ENCODE peak calls at places on chromosomes 1 and 21, in four cellular contexts. T is transverse colon, N is colonic mucosa, K is trophoblast cell. R is an unnamed sample.

GRCh38 chr21:38333290-38334272 is 76.8 kb downstream of the KCNJ15 start:
- DNase-seq in T (no peak), N (no peak), K (no peak), R (no peak)

GRCh38 chr21:33948951-33949444 is 33.4 kb upstream of the ATP5PO start:
- DNase-seq in T (no peak), N (no peak), K (no peak), R (no peak)

GRCh38 chr1:37147906-37148305 is 113.6 kb upstream of the GRIK3 start:
- DNase-seq in T (no peak), N (no peak), K (no peak), R (no peak)

GRCh38 chr1:36839485-36839884 is 194.8 kb downstream of the GRIK3 start:
- DNase-seq in T (no peak), N (no peak), K (no peak), R (no peak)

GRCh38 chr1:108572182-108572581 is 12.3 kb downstream of the EEIG2 start:
- DNase-seq in T (no peak), N (no peak), K (no peak), R (no peak)

GRCh38 chr1:213136190-213136917 is 85.3 kb downstream of the RPS6KC1 start:
- DNase-seq in T (peak; percentile 42), N (peak; percentile 50), K (peak; percentile 58), R (no peak)

GRCh38 chr21:35444391-35444790 is 395.3 kb upstream of the RUNX1 start:
- DNase-seq in T (no peak), N (no peak), K (no peak), R (no peak)

GRCh38 chr1:34787461-34788420 is 5.1 kb upstream of the GJA4 start:
- DNase-seq in T (no peak), N (no peak), K (no peak), R (no peak)

GRCh38 chr1:9615316-9616063 is 26.8 kb downstream of the TMEM201 start:
- DNase-seq in T (peak; percentile 37), N (peak; percentile 43), K (no peak), R (peak; percentile 34)

GRCh38 chr1:17513131-17513530 is 26.4 kb upstream of the ARHGEF10L start:
- DNase-seq in T (peak; percentile 76), N (peak; percentile 83), K (no peak), R (no peak)

GRCh38 chr1:201500670-201501120 is 6.2 kb downstream of the CSRP1 start:
- DNase-seq in T (no peak), N (no peak), K (no peak), R (no peak)

GRCh38 chr1:59506952-59507351 is 210.1 kb downstream of the FGGY start:
- DNase-seq in T (no peak), N (no peak), K (peak; percentile 11), R (no peak)

DNA sequence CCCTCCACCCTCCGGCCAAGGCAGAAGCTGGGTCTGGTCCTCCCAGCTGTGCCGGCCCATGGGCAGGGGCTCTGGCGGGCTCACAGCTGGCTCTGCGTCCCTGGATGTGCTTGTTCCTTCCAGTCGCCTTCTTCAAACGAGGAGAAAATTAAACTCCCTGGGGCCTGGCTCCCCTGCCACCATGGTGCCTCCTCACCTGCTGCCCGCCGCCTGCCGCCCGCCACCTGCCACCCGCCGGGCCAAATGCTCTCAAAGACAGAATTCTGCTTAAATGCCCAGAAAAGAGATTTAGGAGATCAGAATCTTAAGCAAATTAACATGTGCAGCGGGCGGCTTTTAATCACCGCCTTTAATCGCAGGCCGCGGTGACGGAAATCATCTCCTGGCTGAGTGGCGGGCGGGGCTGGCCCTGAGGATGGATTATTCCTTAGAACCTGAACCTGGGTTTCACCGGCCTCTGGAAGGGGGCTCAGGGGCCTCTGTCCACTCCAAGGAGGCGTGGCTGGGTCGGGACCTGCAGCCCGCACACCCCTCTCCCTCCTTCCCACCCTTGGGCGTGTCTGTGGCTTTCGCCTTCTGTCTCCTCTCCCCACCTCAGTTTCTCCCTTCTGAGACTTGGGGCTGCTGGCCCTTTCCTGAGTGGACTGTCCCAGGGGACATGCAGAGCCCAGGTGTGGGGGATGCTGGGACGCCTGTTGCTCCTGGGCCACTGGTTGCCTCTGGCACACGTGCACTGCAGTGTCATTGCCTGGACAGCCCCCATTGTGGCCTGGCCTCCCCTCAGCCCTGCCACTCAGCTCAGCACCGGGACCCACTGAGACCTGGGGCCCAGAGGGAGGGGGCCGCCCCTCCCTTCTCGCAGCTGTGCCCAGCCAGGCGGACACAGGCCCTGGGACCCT is 10.5 kb upstream of the PLCH2 start:
- DNase-seq in T (no peak), N (no peak), K (no peak), R (no peak)
- H3K27me3 ChIP-seq in T (peaks cover 76% of the 10 kb centered on the region), N (no peaks in the 10 kb centered on the region), K (no peaks in the 10 kb centered on the region), R (no peaks in the 10 kb centered on the region)

GRCh38 chr1:95222629-95223028 is 11.4 kb upstream of the RWDD3 start:
- DNase-seq in T (no peak), N (no peak), K (no peak), R (no peak)
- H3K4me1 ChIP-seq in T (no peaks in the 10 kb centered on the region), N (no peaks in the 10 kb centered on the region), K (no peaks in the 10 kb centered on the region), R (no peaks in the 10 kb centered on the region)

GRCh38 chr21:23950344-23950743 is 1656.9 kb downstream of the MRPL39 start:
- DNase-seq in T (no peak), N (no peak), K (no peak), R (no peak)
- H3K27me3 ChIP-seq in T (no peaks in the 10 kb centered on the region), N (no peaks in the 10 kb centered on the region), K (no peaks in the 10 kb centered on the region), R (no peaks in the 10 kb centered on the region)

GRCh38 chr1:27869719-27870085 is 2.6 kb upstream of the THEMIS2 start:
- DNase-seq in T (no peak), N (no peak), K (no peak), R (no peak)
- H3K4me1 ChIP-seq in T (peaks cover 9% of the 10 kb centered on the region), N (no peaks in the 10 kb centered on the region), K (peaks cover 5% of the 10 kb centered on the region), R (no peaks in the 10 kb centered on the region)

DNA sequence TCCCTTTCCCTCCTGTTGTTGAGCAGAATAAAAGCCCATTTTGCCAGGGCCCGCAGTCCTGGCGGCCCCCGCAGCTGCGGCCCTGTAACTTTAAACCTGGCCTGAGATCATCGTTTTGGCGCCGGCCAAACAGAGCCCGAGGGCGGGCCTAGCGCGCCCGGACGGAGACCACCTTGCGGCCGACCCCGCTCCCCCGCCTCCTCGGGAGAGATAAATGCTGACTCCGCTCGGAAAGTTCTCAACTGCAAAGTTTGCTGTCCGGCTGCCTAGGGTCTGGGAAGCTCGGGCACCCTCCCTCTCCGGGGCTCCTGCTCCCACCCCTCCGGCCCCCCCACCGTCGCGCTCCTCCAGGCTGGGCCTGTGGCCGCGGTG is at the start of gene PDPN:
- DNase-seq in T (peak; percentile 18), N (peak; percentile 27), K (no peak), R (no peak)
- H3K27me3 ChIP-seq in T (peaks cover 48% of the 10 kb centered on the region), N (peaks cover 4% of the 10 kb centered on the region), K (no peaks in the 10 kb centered on the region), R (no peaks in the 10 kb centered on the region)

GRCh38 chr21:42973991-42974831 is at the start of gene PKNOX1:
- DNase-seq in T (peak; percentile 99), N (peak; percentile 99), K (peak; percentile 98), R (peak; percentile 92)

GRCh38 chr21:42974832-42975820 is 764 bp downstream of the PKNOX1 start:
- DNase-seq in T (peak; percentile 66), N (peak; percentile 64), K (peak; percentile 59), R (no peak)

GRCh38 chr21:42971897-42972275 is 2.5 kb upstream of the PKNOX1 start:
- DNase-seq in T (no peak), N (no peak), K (no peak), R (no peak)

GRCh38 chr21:42973309-42973990 is 912 bp upstream of the PKNOX1 start:
- DNase-seq in T (no peak), N (no peak), K (no peak), R (no peak)

DNA sequence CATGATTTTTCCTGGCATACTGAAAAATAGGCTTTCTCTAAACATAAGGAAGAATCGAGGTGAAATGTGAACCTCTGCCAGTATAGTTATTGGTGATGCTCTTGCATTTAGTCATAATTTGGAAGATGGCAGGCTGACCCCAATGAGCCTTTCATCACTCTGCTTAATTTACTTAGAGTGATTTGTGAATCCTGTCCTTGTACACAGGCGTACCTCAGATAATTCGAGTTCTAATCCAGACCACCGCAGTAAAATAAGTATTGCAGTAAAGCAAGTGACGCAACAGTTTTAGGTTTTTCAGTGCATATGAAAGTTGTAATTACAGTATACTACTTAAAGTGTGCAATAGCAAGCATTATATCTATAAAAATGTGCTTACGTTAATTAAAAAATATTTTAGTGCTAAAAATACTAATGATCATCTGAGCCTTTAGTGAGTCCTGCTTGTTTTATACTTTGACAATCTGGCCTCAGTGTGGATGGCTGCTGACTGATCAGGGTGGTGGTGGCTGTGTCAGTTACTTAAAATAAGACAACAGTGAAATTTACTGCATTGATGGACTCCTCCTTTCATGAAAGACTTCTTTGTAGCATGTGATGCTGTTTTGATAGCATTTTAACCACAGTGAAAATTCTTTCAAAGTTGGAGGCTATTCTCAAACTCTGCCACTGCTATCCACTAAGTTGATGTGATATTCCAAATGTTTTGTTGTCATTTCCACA is 1.7 kb downstream of the PKNOX1 start:
- DNase-seq in T (no peak), N (no peak), K (no peak), R (no peak)
- H3K4me1 ChIP-seq in T (peaks cover 17% of the 10 kb centered on the region), N (peaks cover 4% of the 10 kb centered on the region), K (peaks cover 11% of the 10 kb centered on the region), R (peaks cover 4% of the 10 kb centered on the region)

DNA sequence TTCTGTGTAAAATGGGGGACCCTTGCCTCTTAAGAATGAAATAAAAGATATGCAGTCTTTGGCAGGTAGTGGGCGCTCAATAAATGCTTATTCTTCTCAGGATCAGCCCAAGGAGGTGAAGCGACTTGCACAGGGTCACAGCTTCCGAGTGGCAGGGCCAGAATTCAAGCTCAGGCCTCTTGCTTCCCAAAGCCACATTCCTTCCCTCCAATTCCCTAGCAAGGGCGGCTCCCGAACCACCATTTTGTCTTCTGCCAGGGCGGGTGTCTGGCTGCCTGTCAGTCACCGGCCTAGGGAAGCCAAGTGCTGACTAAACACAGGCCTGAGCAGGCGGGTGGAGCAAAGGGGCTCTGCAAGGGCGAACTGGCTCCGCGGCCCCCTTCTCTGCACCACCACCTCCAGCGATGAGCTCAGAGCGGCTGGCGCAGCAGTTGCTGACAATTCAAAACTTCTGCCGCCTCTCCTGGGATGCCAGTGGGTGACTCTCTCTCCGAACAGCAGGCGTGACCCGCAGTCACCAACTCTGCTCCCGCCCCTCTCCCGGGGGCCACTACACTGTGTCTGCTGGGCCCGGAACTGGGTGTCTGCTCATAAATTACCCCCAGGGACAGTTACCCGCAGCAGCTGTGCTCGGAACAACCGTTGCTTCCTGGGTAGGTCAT is 10.8 kb downstream of the GPR3 start:
- DNase-seq in T (peak; percentile 55), N (peak; percentile 53), K (peak; percentile 92), R (no peak)
- H3K27me3 ChIP-seq in T (no peaks in the 10 kb centered on the region), N (no peaks in the 10 kb centered on the region), K (no peaks in the 10 kb centered on the region), R (no peaks in the 10 kb centered on the region)

GRCh38 chr1:191839891-191840290 is 318.4 kb upstream of the RGS18 start:
- DNase-seq in T (no peak), N (no peak), K (no peak), R (peak; percentile 3)
- H3K4me1 ChIP-seq in T (no peaks in the 10 kb centered on the region), N (no peaks in the 10 kb centered on the region), K (no peaks in the 10 kb centered on the region), R (no peaks in the 10 kb centered on the region)

R was measured in foreskin keratinocyte.